ENCODE peak calls at places on chromosomes 2 and 18, in four cellular contexts. B is esophagus squamous epithelium, F is WERI-Rb-1, P is fibroblast of lung. J is an unnamed sample.

GRCh38 chr2:199943373-199943772 is 11.9 kb downstream of the TYW5 start:
- DNase-seq in F (no peak), P (no peak), B (no peak), J (no peak)

GRCh38 chr2:133774675-133775005 is 206.4 kb upstream of the NCKAP5 start:
- DNase-seq in F (no peak), P (peak; percentile 45), B (no peak), J (no peak)

GRCh38 chr2:64243081-64244048 is 99.1 kb upstream of the PELI1 start:
- DNase-seq in B (no peak), F (peak; percentile 22), P (no peak), J (no peak)

GRCh38 chr2:70374616-70375015 is 72.7 kb upstream of the FAM136A start:
- DNase-seq in B (no peak), P (no peak), F (no peak), J (no peak)

GRCh38 chr2:98492441-98492840 is 47.8 kb downstream of the INPP4A start:
- DNase-seq in B (no peak), F (no peak), P (no peak), J (no peak)

GRCh38 chr18:23824704-23825103 is 135.5 kb downstream of the LAMA3 start:
- DNase-seq in F (no peak), P (peak; percentile 65), B (no peak), J (no peak)

GRCh38 chr2:159091981-159092380 is 123.5 kb downstream of the TANC1 start:
- DNase-seq in B (no peak), F (no peak), P (no peak), J (peak; percentile 47)

GRCh38 chr2:100980046-100980445 is 22.0 kb upstream of the RPL31 start:
- DNase-seq in P (no peak), F (no peak), B (no peak), J (no peak)

GRCh38 chr2:98445708-98446577 is 1.3 kb downstream of the INPP4A start:
- DNase-seq in P (peak; percentile 31), B (no peak), F (no peak), J (no peak)

GRCh38 chr2:180015951-180016709 is 9.0 kb upstream of the CWC22 start:
- DNase-seq in P (peak; percentile 76), F (no peak), B (no peak), J (peak; percentile 74)

GRCh38 chr18:7414459-7414858 is 152.7 kb upstream of the PTPRM start:
- DNase-seq in F (no peak), P (no peak), B (no peak), J (no peak)

GRCh38 chr2:10910625-10911024 is 1.1 kb upstream of the KCNF1 start:
- DNase-seq in B (no peak), P (no peak), F (no peak), J (no peak)

GRCh38 chr2:48232351-48232750 is 297.6 kb upstream of the STON1 start:
- DNase-seq in B (no peak), P (no peak), F (no peak), J (no peak)

GRCh38 chr2:161102770-161103450 is 57.3 kb upstream of the TANK start:
- DNase-seq in P (peak; percentile 14), F (no peak), B (no peak), J (peak; percentile 54)

GRCh38 chr2:36539631-36540030 is 58.3 kb downstream of the FEZ2 start:
- DNase-seq in P (peak; percentile 48), B (no peak), F (no peak), J (no peak)

GRCh38 chr18:45628979-45629958 is 14.0 kb downstream of the SLC14A2 start:
- DNase-seq in F (peak; percentile 16), P (peak; percentile 81), B (no peak), J (no peak)

GRCh38 chr2:201643216-201643651 is at the start of gene TMEM237:
- DNase-seq in F (peak; percentile 65), P (peak; percentile 54), B (no peak), J (peak; percentile 51)

GRCh38 chr2:2896011-2896410 is 481.6 kb downstream of the EIPR1 start:
- DNase-seq in F (no peak), B (no peak), P (no peak), J (no peak)

GRCh38 chr2:223526106-223526505 is 76.1 kb downstream of the SCG2 start:
- DNase-seq in B (no peak), P (peak; percentile 34), F (no peak), J (no peak)

GRCh38 chr2:161134547-161135518 is 25.4 kb upstream of the TANK start:
- DNase-seq in B (no peak), F (no peak), P (peak; percentile 60), J (peak; percentile 14)

GRCh38 chr2:127661072-127661618 is 14.2 kb downstream of the LIMS2 start:
- DNase-seq in F (no peak), B (no peak), P (peak; percentile 54), J (no peak)

GRCh38 chr2:33477473-33478468 is 1.3 kb downstream of the RASGRP3 start:
- DNase-seq in F (no peak), B (no peak), P (no peak), J (no peak)

GRCh38 chr18:63440219-63440618 is 17.9 kb upstream of the VPS4B start:
- DNase-seq in P (no peak), B (no peak), F (no peak), J (no peak)

GRCh38 chr2:106638043-106638442 is 150.9 kb downstream of the CD8B2 start:
- DNase-seq in F (no peak), B (no peak), P (peak; percentile 1), J (peak; percentile 12)

GRCh38 chr2:238321467-238321866 is 1.1 kb downstream of the TRAF3IP1 start:
- DNase-seq in F (no peak), P (no peak), B (no peak), J (no peak)

GRCh38 chr18:32469190-32469611 is 1.5 kb downstream of the GAREM1 start:
- DNase-seq in P (peak; percentile 32), F (no peak), B (no peak), J (peak; percentile 39)

GRCh38 chr2:132400169-132400900 is 16.3 kb upstream of the GPR39 start:
- DNase-seq in B (no peak), F (no peak), P (peak; percentile 95), J (peak; percentile 43)

GRCh38 chr18:42330296-42330695 is 375.3 kb downstream of the PIK3C3 start:
- DNase-seq in P (peak; percentile 60), F (no peak), B (no peak), J (peak; percentile 41)

GRCh38 chr18:55337908-55338521 is 250.0 kb downstream of the TCF4 start:
- DNase-seq in F (no peak), B (no peak), P (peak; percentile 47), J (no peak)

GRCh38 chr18:55012041-55012440 is 52.8 kb upstream of the CCDC68 start:
- DNase-seq in B (no peak), F (no peak), P (peak; percentile 51), J (no peak)

GRCh38 chr2:9780368-9781130 is 62.7 kb upstream of the TAF1B start:
- DNase-seq in B (no peak), P (no peak), F (no peak), J (no peak)

DNA sequence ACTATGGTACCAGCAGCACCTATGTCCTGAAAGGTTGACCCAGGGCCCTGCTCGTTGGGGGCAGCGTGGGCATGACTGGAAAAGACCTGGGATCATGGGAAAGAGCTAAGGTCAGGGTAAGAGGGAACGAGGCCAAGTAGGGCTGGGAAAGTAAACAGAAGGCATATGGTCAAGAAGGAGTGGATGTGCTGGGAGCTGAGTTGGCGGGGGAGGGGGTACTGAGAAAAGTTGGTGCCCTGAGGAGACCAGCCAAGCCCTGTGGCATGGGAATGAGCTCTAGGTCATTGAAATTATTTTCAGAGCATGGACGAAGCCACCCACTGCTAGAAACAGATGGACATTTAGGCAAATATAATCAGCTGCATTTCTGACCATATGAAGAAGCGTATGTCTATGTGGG is 18.9 kb downstream of the MAPRE2 start:
- DNase-seq in P (no peak), F (peak; percentile 8), B (no peak), J (no peak)
- H3K27ac ChIP-seq in P (no peak overlapping the region), F (no peak overlapping the region), B (no peak overlapping the region), J (no peak overlapping the region)

GRCh38 chr2:169507698-169508097 is 1.8 kb upstream of the KLHL41 start:
- DNase-seq in P (peak; percentile 61), B (no peak), F (no peak), J (peak; percentile 50)
- H3K4me3 ChIP-seq in P (no peak overlapping the region), B (no peak overlapping the region), F (no peak overlapping the region), J (no peak overlapping the region)

GRCh38 chr18:13625355-13625754 is 101.0 kb downstream of the FAM210A start:
- DNase-seq in F (no peak), B (no peak), P (no peak), J (no peak)

GRCh38 chr18:13622751-13623150 is 103.6 kb downstream of the FAM210A start:
- DNase-seq in B (no peak), F (no peak), P (no peak), J (no peak)

GRCh38 chr18:13623348-13623747 is 103.0 kb downstream of the FAM210A start:
- DNase-seq in B (no peak), P (no peak), F (no peak), J (no peak)

GRCh38 chr18:13624563-13625237 is 101.7 kb downstream of the FAM210A start:
- DNase-seq in P (no peak), B (no peak), F (no peak), J (no peak)

DNA sequence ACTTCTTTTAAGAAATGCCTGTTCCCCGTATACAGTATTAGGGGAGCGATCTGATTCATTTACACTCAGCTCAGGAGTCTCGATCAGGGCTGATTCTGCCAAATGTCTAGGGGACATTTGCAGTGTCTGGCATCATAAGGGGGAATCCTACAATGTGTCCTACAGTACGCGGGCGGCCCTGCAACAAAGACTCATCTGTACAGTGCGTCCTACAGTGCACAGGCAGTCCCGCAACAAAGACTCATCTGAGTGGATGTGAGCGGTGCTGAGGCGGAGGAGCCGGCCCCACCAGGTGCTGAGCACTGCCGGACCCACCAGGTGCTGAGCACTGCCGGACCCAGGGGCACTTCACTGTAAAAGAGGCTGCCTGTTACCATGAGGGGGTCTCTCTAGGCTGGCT is 102.5 kb downstream of the FAM210A start:
- DNase-seq in P (no peak), B (no peak), F (no peak), J (no peak)
- H3K36me3 ChIP-seq in P (no peaks in the 10 kb centered on the region), B (no peaks in the 10 kb centered on the region), F (no peaks in the 10 kb centered on the region), J (no peaks in the 10 kb centered on the region)

GRCh38 chr18:76437011-76437410 is 58.0 kb downstream of the ZNF516 start:
- DNase-seq in P (no peak), B (no peak), F (no peak), J (no peak)
- H3K27ac ChIP-seq in P (no peak overlapping the region), B (no peak overlapping the region), F (no peak overlapping the region), J (no peak overlapping the region)

J was measured in A673.